ENCODE peak calls at places on chromosomes 13 and 19, in four cellular contexts. One of them, this sample, is unnamed.

GRCh38 chr13:71861769-71862168 is 5.2 kb downstream of the DACH1 start:
- DNase-seq in HS-5: no peak
- DNase-seq in progenitor cell of endocrine pancreas: no peak
- DNase-seq in keratinocyte: no peak
- DNase-seq in this sample: no peak

GRCh38 chr13:51590231-51590630 is 6.0 kb downstream of the WDFY2 start:
- DNase-seq in HS-5: no peak
- DNase-seq in progenitor cell of endocrine pancreas: no peak
- DNase-seq in keratinocyte: no peak
- DNase-seq in this sample: no peak

GRCh38 chr19:43984687-43985000 is 656 bp downstream of the ZNF155 start:
- DNase-seq in HS-5: no peak
- DNase-seq in progenitor cell of endocrine pancreas: no peak
- DNase-seq in keratinocyte: no peak
- DNase-seq in this sample: no peak

GRCh38 chr13:60267498-60268202 is 103.9 kb upstream of the DIAPH3 start:
- DNase-seq in HS-5: no peak
- DNase-seq in progenitor cell of endocrine pancreas: no peak
- DNase-seq in keratinocyte: no peak
- DNase-seq in this sample: no peak

GRCh38 chr13:34371645-34372044 is 553.7 kb downstream of the RFC3 start:
- DNase-seq in HS-5: no peak
- DNase-seq in progenitor cell of endocrine pancreas: no peak
- DNase-seq in keratinocyte: no peak
- DNase-seq in this sample: no peak

GRCh38 chr13:75151081-75151643 is 330.8 kb downstream of the TBC1D4 start:
- DNase-seq in HS-5: peak; percentile 22
- DNase-seq in progenitor cell of endocrine pancreas: no peak
- DNase-seq in keratinocyte: no peak
- DNase-seq in this sample: no peak

GRCh38 chr19:6736169-6736916 is 1.0 kb downstream of the GPR108 start:
- DNase-seq in HS-5: peak; percentile 43
- DNase-seq in progenitor cell of endocrine pancreas: peak; percentile 39
- DNase-seq in keratinocyte: peak; percentile 72
- DNase-seq in this sample: no peak

GRCh38 chr19:408441-409005 is 424 bp downstream of the C2CD4C start:
- DNase-seq in HS-5: no peak
- DNase-seq in progenitor cell of endocrine pancreas: no peak
- DNase-seq in keratinocyte: no peak
- DNase-seq in this sample: no peak

GRCh38 chr19:49042177-49042576 is 1.5 kb upstream of the CGB5 start:
- DNase-seq in HS-5: no peak
- DNase-seq in progenitor cell of endocrine pancreas: no peak
- DNase-seq in keratinocyte: no peak
- DNase-seq in this sample: no peak

GRCh38 chr13:37225414-37226047 is 120.1 kb upstream of the CSNK1A1L start:
- DNase-seq in HS-5: no peak
- DNase-seq in progenitor cell of endocrine pancreas: no peak
- DNase-seq in keratinocyte: no peak
- DNase-seq in this sample: peak; percentile 70

GRCh38 chr13:113657851-113658741 is at the start of gene ATP4B:
- DNase-seq in HS-5: no peak
- DNase-seq in progenitor cell of endocrine pancreas: no peak
- DNase-seq in keratinocyte: no peak
- DNase-seq in this sample: no peak

GRCh38 chr13:45299194-45299593 is 41.8 kb downstream of the TPT1 start:
- DNase-seq in HS-5: no peak
- DNase-seq in progenitor cell of endocrine pancreas: no peak
- DNase-seq in keratinocyte: no peak
- DNase-seq in this sample: no peak

GRCh38 chr19:41936416-41936850 is 8.2 kb upstream of the ERFL start:
- DNase-seq in HS-5: no peak
- DNase-seq in progenitor cell of endocrine pancreas: no peak
- DNase-seq in keratinocyte: peak; percentile 52
- DNase-seq in this sample: peak; percentile 33

GRCh38 chr13:95931300-95932025 is 121.7 kb downstream of the UGGT2 start:
- DNase-seq in HS-5: no peak
- DNase-seq in progenitor cell of endocrine pancreas: no peak
- DNase-seq in keratinocyte: no peak
- DNase-seq in this sample: no peak

GRCh38 chr19:36526581-36526980 is 1.5 kb downstream of the ZNF260 start:
- DNase-seq in HS-5: no peak
- DNase-seq in progenitor cell of endocrine pancreas: no peak
- DNase-seq in keratinocyte: no peak
- DNase-seq in this sample: peak; percentile 20

GRCh38 chr13:57878291-57878690 is 246.7 kb downstream of the PCDH17 start:
- DNase-seq in HS-5: no peak
- DNase-seq in progenitor cell of endocrine pancreas: no peak
- DNase-seq in keratinocyte: no peak
- DNase-seq in this sample: no peak

GRCh38 chr19:17235618-17236413 is 9.8 kb downstream of the OCEL1 start:
- DNase-seq in HS-5: no peak
- DNase-seq in progenitor cell of endocrine pancreas: peak; percentile 48
- DNase-seq in keratinocyte: no peak
- DNase-seq in this sample: no peak

GRCh38 chr13:110517505-110518149 is 43.9 kb downstream of the RAB20 start:
- DNase-seq in HS-5: no peak
- DNase-seq in progenitor cell of endocrine pancreas: no peak
- DNase-seq in keratinocyte: no peak
- DNase-seq in this sample: no peak

GRCh38 chr13:49652691-49653305 is 24.5 kb downstream of the ARL11 start:
- DNase-seq in HS-5: no peak
- DNase-seq in progenitor cell of endocrine pancreas: no peak
- DNase-seq in keratinocyte: no peak
- DNase-seq in this sample: no peak

GRCh38 chr19:35030257-35031071 is at the start of gene SCN1B:
- DNase-seq in HS-5: no peak
- DNase-seq in progenitor cell of endocrine pancreas: peak; percentile 55
- DNase-seq in keratinocyte: no peak
- DNase-seq in this sample: no peak

GRCh38 chr19:8052464-8052859 is at the start of gene CCL25:
- DNase-seq in HS-5: no peak
- DNase-seq in progenitor cell of endocrine pancreas: no peak
- DNase-seq in keratinocyte: no peak
- DNase-seq in this sample: no peak

GRCh38 chr13:82993417-82993816 is 888.9 kb downstream of the SLITRK1 start:
- DNase-seq in HS-5: no peak
- DNase-seq in progenitor cell of endocrine pancreas: no peak
- DNase-seq in keratinocyte: no peak
- DNase-seq in this sample: no peak

GRCh38 chr19:13995878-13996765 is 10.0 kb downstream of the RFX1 start:
- DNase-seq in HS-5: no peak
- DNase-seq in progenitor cell of endocrine pancreas: no peak
- DNase-seq in keratinocyte: no peak
- DNase-seq in this sample: no peak

GRCh38 chr13:97266734-97267417 is 44.7 kb downstream of the MBNL2 start:
- DNase-seq in HS-5: no peak
- DNase-seq in progenitor cell of endocrine pancreas: no peak
- DNase-seq in keratinocyte: no peak
- DNase-seq in this sample: no peak

GRCh38 chr13:71629167-71629566 is 237.8 kb downstream of the DACH1 start:
- DNase-seq in HS-5: no peak
- DNase-seq in progenitor cell of endocrine pancreas: no peak
- DNase-seq in keratinocyte: no peak
- DNase-seq in this sample: no peak

GRCh38 chr13:91576590-91576989 is 178.2 kb downstream of the GPC5 start:
- DNase-seq in HS-5: no peak
- DNase-seq in progenitor cell of endocrine pancreas: no peak
- DNase-seq in keratinocyte: no peak
- DNase-seq in this sample: no peak

GRCh38 chr19:5251096-5252065 is 89.2 kb downstream of the PTPRS start:
- DNase-seq in HS-5: no peak
- DNase-seq in progenitor cell of endocrine pancreas: no peak
- DNase-seq in keratinocyte: no peak
- DNase-seq in this sample: no peak

GRCh38 chr13:89977203-89977602 is 1370.3 kb upstream of the MIR17HG start:
- DNase-seq in HS-5: no peak
- DNase-seq in progenitor cell of endocrine pancreas: no peak
- DNase-seq in keratinocyte: no peak
- DNase-seq in this sample: no peak

GRCh38 chr13:44679602-44680001 is 103.5 kb upstream of the TSC22D1 start:
- DNase-seq in HS-5: no peak
- DNase-seq in progenitor cell of endocrine pancreas: no peak
- DNase-seq in keratinocyte: no peak
- DNase-seq in this sample: no peak

GRCh38 chr19:46068345-46069258 is 27.8 kb upstream of the IGFL4 start:
- DNase-seq in HS-5: peak; percentile 90
- DNase-seq in progenitor cell of endocrine pancreas: no peak
- DNase-seq in keratinocyte: peak; percentile 83
- DNase-seq in this sample: peak; percentile 87

GRCh38 chr19:38400361-38400760 is 2.5 kb upstream of the FAM98C start:
- DNase-seq in HS-5: no peak
- DNase-seq in progenitor cell of endocrine pancreas: no peak
- DNase-seq in keratinocyte: no peak
- DNase-seq in this sample: no peak

GRCh38 chr13:98384739-98385138 is 192.2 kb downstream of the STK24 start:
- DNase-seq in HS-5: no peak
- DNase-seq in progenitor cell of endocrine pancreas: no peak
- DNase-seq in keratinocyte: no peak
- DNase-seq in this sample: no peak

GRCh38 chr19:58554494-58555368 is at the start of gene CHMP2A:
- DNase-seq in HS-5: peak; percentile 45
- DNase-seq in progenitor cell of endocrine pancreas: peak; percentile 96
- DNase-seq in keratinocyte: no peak
- DNase-seq in this sample: no peak